ENCODE peak calls at places on chromosomes 13 and 19, in seven cellular contexts. One of them, this sample, is unnamed.

GRCh38 chr13:59533561-59534337 is 630.0 kb downstream of the DIAPH3 start:
- DNase-seq in K562: no peak
- DNase-seq in GM12878: no peak
- DNase-seq in HepG2: peak
- DNase-seq in H1: no peak
- DNase-seq in HCT116: no peak
- DNase-seq in WTC11: no peak
- DNase-seq in this sample: no peak

GRCh38 chr19:38883286-38883685 is 5.2 kb upstream of the RINL start:
- DNase-seq in HCT116: no peak
- DNase-seq in GM12878: no peak
- DNase-seq in K562: no peak
- DNase-seq in HepG2: no peak
- DNase-seq in WTC11: no peak
- DNase-seq in H1: no peak
- DNase-seq in this sample: no peak

GRCh38 chr13:51243227-51243626 is 21.0 kb downstream of the FAM124A start:
- DNase-seq in H1: no peak
- DNase-seq in GM12878: no peak
- DNase-seq in WTC11: no peak
- DNase-seq in HepG2: no peak
- DNase-seq in HCT116: no peak
- DNase-seq in K562: no peak
- DNase-seq in this sample: no peak

GRCh38 chr19:15532779-15533521 is 24.6 kb downstream of the CYP4F22 start:
- DNase-seq in WTC11: no peak
- DNase-seq in HCT116: peak
- DNase-seq in GM12878: peak
- DNase-seq in HepG2: no peak
- DNase-seq in K562: peak
- DNase-seq in H1: no peak
- DNase-seq in this sample: no peak

GRCh38 chr19:42316223-42317211 is 3.4 kb downstream of the TMEM145 start:
- DNase-seq in GM12878: peak
- DNase-seq in HCT116: no peak
- DNase-seq in K562: no peak
- DNase-seq in H1: no peak
- DNase-seq in HepG2: peak
- DNase-seq in WTC11: no peak
- DNase-seq in this sample: no peak

GRCh38 chr19:7742991-7743390 is 4.3 kb downstream of the CD209 start:
- DNase-seq in GM12878: no peak
- DNase-seq in H1: no peak
- DNase-seq in K562: no peak
- DNase-seq in HCT116: no peak
- DNase-seq in HepG2: no peak
- DNase-seq in WTC11: no peak
- DNase-seq in this sample: no peak

GRCh38 chr13:109400192-109400591 is 386.2 kb downstream of the IRS2 start:
- DNase-seq in HepG2: no peak
- DNase-seq in H1: no peak
- DNase-seq in WTC11: no peak
- DNase-seq in GM12878: no peak
- DNase-seq in K562: no peak
- DNase-seq in HCT116: no peak
- DNase-seq in this sample: no peak

GRCh38 chr19:13621413-13621812 is 115.1 kb upstream of the CACNA1A start:
- DNase-seq in GM12878: no peak
- DNase-seq in HCT116: peak
- DNase-seq in K562: no peak
- DNase-seq in WTC11: peak
- DNase-seq in H1: peak
- DNase-seq in HepG2: no peak
- DNase-seq in this sample: no peak

GRCh38 chr13:97141564-97142005 is 80.5 kb upstream of the MBNL2 start:
- DNase-seq in K562: peak
- DNase-seq in HepG2: peak
- DNase-seq in H1: peak
- DNase-seq in WTC11: peak
- DNase-seq in HCT116: peak
- DNase-seq in GM12878: peak
- DNase-seq in this sample: peak

GRCh38 chr13:75514080-75515040 is 23.3 kb downstream of the COMMD6 start:
- DNase-seq in H1: no peak
- DNase-seq in HCT116: no peak
- DNase-seq in HepG2: no peak
- DNase-seq in GM12878: no peak
- DNase-seq in WTC11: no peak
- DNase-seq in K562: no peak
- DNase-seq in this sample: no peak

GRCh38 chr13:45464141-45464686 is 525 bp upstream of the COG3 start:
- DNase-seq in K562: no peak
- DNase-seq in HCT116: no peak
- DNase-seq in GM12878: no peak
- DNase-seq in WTC11: no peak
- DNase-seq in HepG2: no peak
- DNase-seq in H1: no peak
- DNase-seq in this sample: no peak

GRCh38 chr19:1010586-1011510 is 10.1 kb downstream of the TMEM259 start:
- DNase-seq in HepG2: no peak
- DNase-seq in GM12878: no peak
- DNase-seq in H1: no peak
- DNase-seq in K562: no peak
- DNase-seq in WTC11: no peak
- DNase-seq in HCT116: no peak
- DNase-seq in this sample: no peak

GRCh38 chr19:33486407-33486806 is 35.2 kb downstream of the PEPD start:
- DNase-seq in WTC11: no peak
- DNase-seq in HepG2: no peak
- DNase-seq in H1: no peak
- DNase-seq in GM12878: no peak
- DNase-seq in HCT116: no peak
- DNase-seq in K562: no peak
- DNase-seq in this sample: no peak

GRCh38 chr13:71240906-71241305 is 626.1 kb downstream of the DACH1 start:
- DNase-seq in H1: no peak
- DNase-seq in HepG2: no peak
- DNase-seq in K562: no peak
- DNase-seq in HCT116: no peak
- DNase-seq in GM12878: no peak
- DNase-seq in WTC11: no peak
- DNase-seq in this sample: peak

GRCh38 chr13:44904982-44905381 is 84.3 kb downstream of the NUFIP1 start:
- DNase-seq in HepG2: no peak
- DNase-seq in GM12878: no peak
- DNase-seq in WTC11: no peak
- DNase-seq in K562: no peak
- DNase-seq in H1: no peak
- DNase-seq in HCT116: no peak
- DNase-seq in this sample: no peak

GRCh38 chr13:22757530-22758120 is 423.2 kb upstream of the SGCG start:
- DNase-seq in GM12878: no peak
- DNase-seq in H1: no peak
- DNase-seq in HepG2: no peak
- DNase-seq in WTC11: no peak
- DNase-seq in HCT116: no peak
- DNase-seq in K562: no peak
- DNase-seq in this sample: no peak

GRCh38 chr19:31560771-31561080 is 211.5 kb upstream of the TSHZ3 start:
- DNase-seq in HCT116: no peak
- DNase-seq in GM12878: no peak
- DNase-seq in K562: no peak
- DNase-seq in HepG2: no peak
- DNase-seq in H1: no peak
- DNase-seq in WTC11: no peak
- DNase-seq in this sample: no peak

GRCh38 chr19:3067549-3067948 is 5.3 kb upstream of the TLE5 start:
- DNase-seq in WTC11: no peak
- DNase-seq in GM12878: no peak
- DNase-seq in HepG2: no peak
- DNase-seq in K562: no peak
- DNase-seq in H1: no peak
- DNase-seq in HCT116: no peak
- DNase-seq in this sample: no peak

GRCh38 chr13:70253834-70254233 is 145.6 kb upstream of the KLHL1 start:
- DNase-seq in K562: no peak
- DNase-seq in WTC11: no peak
- DNase-seq in GM12878: no peak
- DNase-seq in H1: no peak
- DNase-seq in HepG2: peak
- DNase-seq in HCT116: no peak
- DNase-seq in this sample: peak

GRCh38 chr13:98896868-98897144 is 81.1 kb downstream of the DOCK9 start:
- DNase-seq in K562: no peak
- DNase-seq in HCT116: no peak
- DNase-seq in HepG2: no peak
- DNase-seq in GM12878: no peak
- DNase-seq in WTC11: no peak
- DNase-seq in H1: no peak
- DNase-seq in this sample: no peak

GRCh38 chr19:31408460-31409124 is 59.4 kb upstream of the TSHZ3 start:
- DNase-seq in H1: no peak
- DNase-seq in K562: no peak
- DNase-seq in HepG2: no peak
- DNase-seq in GM12878: no peak
- DNase-seq in HCT116: no peak
- DNase-seq in WTC11: no peak
- DNase-seq in this sample: no peak

GRCh38 chr13:112355274-112355843 is 20.8 kb upstream of the SPACA7 start:
- DNase-seq in HCT116: no peak
- DNase-seq in GM12878: no peak
- DNase-seq in K562: no peak
- DNase-seq in WTC11: no peak
- DNase-seq in HepG2: no peak
- DNase-seq in H1: no peak
- DNase-seq in this sample: no peak

DNA sequence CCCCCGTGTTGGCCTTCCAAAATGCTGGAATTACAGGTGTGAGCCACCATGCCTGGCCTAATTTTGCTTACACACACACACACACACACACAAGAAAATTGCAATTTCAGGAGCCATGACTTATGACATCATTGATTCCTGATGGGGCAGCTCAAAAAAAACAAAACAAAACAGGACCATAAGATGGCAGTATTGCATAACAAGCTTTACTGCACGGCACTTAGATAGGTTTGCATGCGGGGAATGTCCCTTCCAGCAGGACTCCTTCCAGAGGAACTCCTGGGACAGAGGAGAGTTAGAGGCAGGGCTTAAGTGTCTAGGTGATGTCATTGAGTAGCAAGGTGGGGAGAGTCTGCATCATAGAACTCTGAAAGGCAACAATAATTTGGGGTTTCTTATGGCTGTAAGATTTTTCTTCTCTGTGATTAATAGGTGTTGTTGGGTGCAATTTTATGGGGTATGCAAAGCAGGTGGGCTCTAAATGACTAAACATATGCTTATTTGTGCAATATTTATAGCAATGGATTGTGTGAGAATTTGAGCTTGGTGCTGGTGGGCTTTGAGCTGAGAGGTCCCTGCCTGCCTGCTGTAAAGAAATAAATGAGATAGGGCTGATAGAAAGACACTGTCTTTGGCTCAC is 9.0 kb upstream of the ACSBG2 start:
- DNase-seq in HCT116: peak
- DNase-seq in GM12878: peak
- DNase-seq in HepG2: peak
- DNase-seq in K562: peak
- DNase-seq in WTC11: no peak
- DNase-seq in H1: no peak
- DNase-seq in this sample: peak
- TF ChIP-seq SP1 in HCT116: no peak
- TF ChIP-seq SP1 in GM12878: no peak
- TF ChIP-seq SP1 in HepG2: no peak
- TF ChIP-seq SP1 in K562: peak
- TF ChIP-seq SP1 in WTC11: no peak
- TF ChIP-seq SP1 in H1: no peak
- TF ChIP-seq SP1 in this sample: no peak

GRCh38 chr19:55176116-55176515 is 4.0 kb downstream of the SYT5 start:
- DNase-seq in H1: no peak
- DNase-seq in K562: no peak
- DNase-seq in WTC11: no peak
- DNase-seq in HCT116: no peak
- DNase-seq in GM12878: no peak
- DNase-seq in HepG2: no peak
- DNase-seq in this sample: no peak
- TF ChIP-seq SP1 in H1: no peak
- TF ChIP-seq SP1 in K562: no peak
- TF ChIP-seq SP1 in WTC11: no peak
- TF ChIP-seq SP1 in HCT116: no peak
- TF ChIP-seq SP1 in GM12878: no peak
- TF ChIP-seq SP1 in HepG2: no peak
- TF ChIP-seq SP1 in this sample: no peak

DNA sequence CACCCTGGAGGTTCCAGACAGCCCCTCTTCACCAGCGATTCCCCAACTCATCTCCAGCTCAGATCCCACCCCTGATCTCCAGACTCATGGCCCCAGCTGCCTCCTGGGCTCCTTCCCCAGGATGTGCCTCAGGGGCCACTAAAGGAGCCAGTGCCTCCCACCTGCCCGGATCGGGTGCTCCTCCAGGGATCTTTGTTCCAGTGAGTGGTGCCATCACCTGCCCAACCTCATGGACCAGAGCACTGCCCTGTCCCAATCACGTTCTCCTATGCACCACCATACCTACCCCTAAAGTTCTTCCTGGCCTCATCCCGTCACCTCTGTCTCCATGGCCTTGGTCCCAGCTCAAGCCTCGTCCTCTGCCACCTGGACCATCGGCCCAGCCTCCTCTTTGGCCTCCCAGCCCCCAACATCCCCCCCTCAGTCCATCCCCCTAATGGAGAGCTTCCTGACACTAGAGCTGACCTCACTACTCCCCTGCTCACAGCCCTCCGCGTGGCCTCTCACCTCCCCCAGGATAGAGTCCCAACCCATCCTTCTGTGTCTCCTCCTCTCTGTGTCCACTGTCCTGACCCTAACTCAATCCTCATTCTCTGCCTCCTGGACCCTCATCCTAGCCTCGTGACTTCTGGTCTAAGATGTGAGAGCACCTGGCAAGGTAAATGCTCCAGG is 8.8 kb upstream of the GARIN5A start:
- DNase-seq in H1: no peak
- DNase-seq in GM12878: no peak
- DNase-seq in HCT116: no peak
- DNase-seq in WTC11: no peak
- DNase-seq in K562: no peak
- DNase-seq in HepG2: no peak
- DNase-seq in this sample: no peak
- TF ChIP-seq SP1 in H1: no peak
- TF ChIP-seq SP1 in GM12878: no peak
- TF ChIP-seq SP1 in HCT116: no peak
- TF ChIP-seq SP1 in WTC11: no peak
- TF ChIP-seq SP1 in K562: no peak
- TF ChIP-seq SP1 in HepG2: no peak
- TF ChIP-seq SP1 in this sample: no peak

DNA sequence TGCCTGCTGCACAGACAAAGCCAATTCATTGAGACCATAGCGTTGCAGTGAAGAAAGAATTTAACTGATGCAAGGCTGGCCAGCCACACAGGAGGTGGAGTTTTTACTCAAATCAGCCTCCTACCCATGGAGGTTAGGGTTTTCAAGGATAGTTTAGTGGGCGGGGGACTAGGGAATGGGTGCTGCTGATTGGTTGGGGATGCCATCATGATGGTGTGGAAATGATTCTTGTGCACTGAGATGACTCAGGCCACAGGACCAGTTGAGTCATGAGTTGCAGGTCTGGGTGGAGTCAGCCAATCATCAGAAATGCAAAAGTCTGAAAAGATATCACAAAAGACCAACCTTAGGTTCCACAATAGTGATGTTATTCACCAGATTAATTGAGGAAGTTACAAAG is 359.6 kb downstream of the FOXO1 start:
- DNase-seq in K562: no peak
- DNase-seq in H1: no peak
- DNase-seq in HepG2: no peak
- DNase-seq in GM12878: no peak
- DNase-seq in HCT116: no peak
- DNase-seq in WTC11: no peak
- DNase-seq in this sample: no peak
- TF ChIP-seq SP1 in K562: no peak
- TF ChIP-seq SP1 in H1: no peak
- TF ChIP-seq SP1 in HepG2: no peak
- TF ChIP-seq SP1 in GM12878: no peak
- TF ChIP-seq SP1 in HCT116: no peak
- TF ChIP-seq SP1 in WTC11: no peak
- TF ChIP-seq SP1 in this sample: no peak

This sample was measured in HEK293T.